ENCODE peak calls at places on chromosomes 5 and 9, in five cellular contexts. X is K562, E is GM23338, C is pancreas, Q is stomach. I is an unnamed sample.

GRCh38 chr5:33612386-33612785 is 171.6 kb downstream of the TARS1 start:
- DNase-seq in Q (no peak), C (no peak), X (no peak), E (no peak), I (no peak)

GRCh38 chr5:127442085-127442484 is 75.4 kb upstream of the PRRC1 start:
- DNase-seq in Q (no peak), X (no peak), E (peak), C (no peak), I (no peak)

GRCh38 chr9:95171001-95171400 is 146.5 kb downstream of the FANCC start:
- DNase-seq in E (peak), C (no peak), Q (no peak), X (no peak), I (no peak)

GRCh38 chr9:95626885-95627558 is 110.3 kb upstream of the PTCH1 start:
- DNase-seq in C (peak), Q (no peak), X (no peak), E (no peak), I (no peak)

GRCh38 chr5:157295247-157295646 is 29.3 kb downstream of the CYFIP2 start:
- DNase-seq in E (no peak), C (no peak), X (no peak), Q (no peak), I (no peak)

GRCh38 chr5:141182248-141182647 is at the start of gene PCDHB16:
- DNase-seq in Q (no peak), X (no peak), C (no peak), E (peak), I (no peak)

GRCh38 chr9:78808087-78808486 is 511.2 kb downstream of the PSAT1 start:
- DNase-seq in Q (no peak), C (no peak), E (no peak), X (no peak), I (no peak)

GRCh38 chr5:101894985-101895384 is 401.1 kb downstream of the SLCO4C1 start:
- DNase-seq in Q (no peak), X (no peak), C (no peak), E (no peak), I (no peak)

GRCh38 chr5:5418764-5419163 is 3.7 kb upstream of the ICE1 start:
- DNase-seq in Q (no peak), E (peak), C (peak), X (no peak), I (no peak)

GRCh38 chr9:107755267-107755666 is 265.7 kb upstream of the KLF4 start:
- DNase-seq in X (no peak), E (no peak), Q (no peak), C (no peak), I (peak)

DNA sequence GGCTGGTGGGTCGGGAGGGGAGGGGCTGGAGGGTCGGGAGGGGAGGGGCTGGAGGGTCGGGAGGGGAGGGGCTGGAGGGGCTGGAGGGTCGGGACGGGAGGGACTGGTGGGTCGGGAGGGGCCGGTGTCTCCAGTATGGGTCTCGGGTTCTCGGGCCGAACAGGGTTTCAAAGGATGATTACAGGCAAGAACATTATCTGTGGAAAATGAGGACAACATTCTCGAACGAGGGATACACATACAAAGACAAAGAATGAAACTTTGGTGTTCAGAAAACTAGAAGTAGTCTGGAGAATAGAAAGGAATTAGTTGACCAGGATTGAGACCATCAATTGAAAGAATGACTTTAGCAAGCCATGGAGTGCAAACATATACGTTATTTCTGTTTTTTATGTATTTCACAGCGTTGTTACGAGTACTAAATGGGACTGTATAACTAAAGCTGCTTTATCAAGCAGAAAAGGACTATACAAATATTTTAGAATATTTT is 360 bp upstream of the ZCCHC10 start:
- DNase-seq in Q (no peak), X (no peak), E (no peak), C (no peak), I (no peak)
- H3K27ac ChIP-seq in Q (peak), X (peak), E (no peak), C (peak), I (peak)

DNA sequence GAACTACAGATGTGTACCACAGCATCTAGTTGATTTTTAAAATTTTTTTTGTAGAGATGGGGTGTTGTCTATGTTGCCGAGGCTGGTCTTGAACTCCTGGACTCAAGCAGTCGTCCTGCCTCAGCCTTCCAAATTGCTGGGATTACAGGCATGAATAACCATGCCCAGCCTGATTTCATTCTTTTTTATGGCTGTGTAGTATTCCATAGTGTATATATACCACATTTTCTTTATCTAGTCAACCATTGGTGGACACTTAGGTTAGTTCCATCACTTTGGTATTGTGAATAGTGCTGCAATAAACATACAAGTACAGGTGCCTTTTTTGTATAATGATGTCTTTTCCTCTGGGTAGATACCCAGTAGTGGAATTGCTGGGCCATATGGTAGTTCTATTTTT is 3.8 kb downstream of the RCL1 start:
- DNase-seq in C (no peak), E (no peak), X (no peak), Q (no peak), I (no peak)
- H3K27ac ChIP-seq in C (no peak), E (no peak), X (peak), Q (no peak), I (no peak)

DNA sequence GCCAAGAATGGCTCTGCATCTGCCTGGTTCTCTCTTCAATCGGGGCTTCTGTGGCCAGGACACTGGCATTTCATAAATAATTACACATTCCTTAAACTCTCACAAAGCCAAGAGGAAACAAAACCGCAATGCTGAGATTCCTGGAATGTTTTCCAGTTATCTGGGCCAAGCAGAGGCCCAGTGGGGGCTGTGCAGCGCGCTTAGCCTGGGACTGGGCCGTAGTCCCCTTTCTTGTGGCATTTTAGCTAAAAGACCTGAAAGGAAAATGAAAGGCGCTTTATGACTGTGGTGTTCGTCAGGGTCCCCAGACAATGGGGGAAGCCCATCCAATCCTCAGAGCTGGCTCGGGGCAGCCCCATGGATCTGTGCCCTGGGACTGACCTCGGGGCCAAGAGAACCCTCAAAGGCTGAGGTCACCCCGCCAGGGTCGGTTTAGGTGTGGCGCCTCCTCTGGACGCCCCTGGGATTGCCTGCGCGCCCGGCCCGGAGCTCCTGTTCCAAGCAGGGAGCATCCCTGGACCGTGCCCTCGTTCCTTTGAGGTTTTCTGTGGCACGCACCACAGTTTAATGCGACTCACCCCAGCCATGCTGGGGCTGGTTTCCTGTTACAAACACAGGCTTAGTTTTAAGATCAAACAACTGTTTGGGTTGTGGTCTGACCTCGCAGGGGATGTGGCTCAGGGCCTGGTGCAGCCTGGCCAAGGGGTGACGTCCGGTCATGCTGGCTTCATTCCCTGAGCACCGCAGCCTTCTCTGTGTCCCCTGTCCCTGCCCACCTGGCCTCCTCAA is 51.5 kb upstream of the NKD2 start:
- DNase-seq in X (peak), C (no peak), Q (no peak), E (peak), I (no peak)
- H3K27ac ChIP-seq in X (no peak), C (peak), Q (peak), E (no peak), I (no peak)

GRCh38 chr9:111036946-111037743 is 1.1 kb downstream of the LPAR1 start:
- DNase-seq in X (no peak), C (no peak), Q (no peak), E (peak), I (no peak)

GRCh38 chr9:111037744-111038335 is 430 bp downstream of the LPAR1 start:
- DNase-seq in E (peak), X (no peak), C (peak), Q (peak), I (no peak)

GRCh38 chr9:111034573-111035539 is 3.4 kb downstream of the LPAR1 start:
- DNase-seq in X (no peak), Q (no peak), C (no peak), E (no peak), I (no peak)

GRCh38 chr9:111034146-111034545 is 4.1 kb downstream of the LPAR1 start:
- DNase-seq in C (no peak), E (no peak), Q (no peak), X (no peak), I (no peak)

DNA sequence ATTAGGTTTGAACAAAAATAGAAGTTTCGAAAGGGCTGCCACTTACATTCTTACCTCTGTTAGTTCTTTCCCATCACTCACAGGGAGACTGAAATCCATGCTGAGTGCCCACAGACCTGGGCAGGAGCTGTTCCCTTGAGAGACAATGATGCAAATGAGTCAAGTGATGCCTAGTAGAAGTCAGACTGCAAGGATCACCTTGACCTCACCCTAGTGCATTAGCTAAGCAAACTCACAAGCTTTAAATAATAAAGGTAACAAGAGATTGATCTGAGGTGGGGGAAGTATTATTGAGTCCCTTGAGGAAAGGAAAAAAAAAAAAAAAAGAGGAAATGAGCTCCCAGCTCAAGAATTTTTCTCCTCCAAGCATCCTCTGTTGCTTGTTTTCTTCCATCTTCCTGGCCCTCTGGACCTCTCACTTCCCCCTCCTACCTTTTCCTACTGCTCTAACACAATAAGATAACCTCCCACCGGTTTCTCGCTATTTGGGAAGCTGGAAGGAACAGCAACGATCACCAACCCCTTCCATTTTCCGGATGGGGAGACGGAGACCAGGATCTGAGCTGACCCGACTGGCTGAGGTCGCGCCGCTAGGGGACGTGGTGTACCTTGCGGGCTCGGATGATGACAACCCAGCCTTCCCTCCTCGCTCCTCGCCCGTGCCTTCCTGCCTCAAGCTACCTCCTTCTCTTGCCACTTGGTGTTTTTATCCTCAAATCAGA is 2.0 kb downstream of the LPAR1 start:
- DNase-seq in Q (peak), C (peak), X (no peak), E (peak), I (no peak)
- H3K27ac ChIP-seq in Q (peak), C (no peak), X (no peak), E (no peak), I (peak)

GRCh38 chr5:35372482-35372881 is 142.2 kb upstream of the PRLR start:
- DNase-seq in E (no peak), Q (no peak), C (no peak), X (no peak), I (no peak)
- H3K27ac ChIP-seq in E (no peak), Q (no peak), C (peak), X (no peak), I (no peak)

GRCh38 chr5:96065577-96066385 is 104.1 kb upstream of the ELL2 start:
- DNase-seq in C (no peak), E (peak), Q (no peak), X (no peak), I (no peak)

GRCh38 chr5:96066386-96066719 is 104.7 kb upstream of the ELL2 start:
- DNase-seq in E (no peak), C (no peak), X (no peak), Q (no peak), I (no peak)

GRCh38 chr5:96067251-96067650 is 105.6 kb upstream of the ELL2 start:
- DNase-seq in Q (no peak), C (no peak), X (no peak), E (no peak), I (no peak)

GRCh38 chr5:96070625-96071246 is 109.1 kb upstream of the ELL2 start:
- DNase-seq in E (no peak), X (no peak), Q (no peak), C (no peak), I (no peak)

GRCh38 chr5:96067902-96068614 is 106.4 kb upstream of the ELL2 start:
- DNase-seq in E (no peak), C (no peak), Q (no peak), X (no peak), I (peak)
- H3K27ac ChIP-seq in E (no peak), C (no peak), Q (no peak), X (no peak), I (peak)

GRCh38 chr5:132000677-132001453 is 10.6 kb downstream of the ACSL6 start:
- DNase-seq in E (no peak), Q (no peak), C (no peak), X (no peak), I (no peak)
- H3K27ac ChIP-seq in E (no peak), Q (no peak), C (no peak), X (no peak), I (no peak)

GRCh38 chr9:97753975-97754374 is 56.8 kb upstream of the XPA start:
- DNase-seq in X (no peak), C (no peak), Q (no peak), E (no peak), I (no peak)
- H3K27ac ChIP-seq in X (no peak), C (no peak), Q (no peak), E (no peak), I (no peak)

I was measured in epithelial cell of prostate.